ENCODE peak calls at places on chromosomes 12 and 14, in eight cellular contexts. T is stimulated activated naive B cell treated with anti-CD40 and anti-IgM and Interleukin-4, amounts not matched to agents 10 μg/mL and 1 μg/mL and 100 μg/mL, for 72 hours; Z is RCC 7860; R is stimulated activated naive CD8-positive, alpha-beta T cell treated with anti-CD3 and anti-CD28 coated beads, Interleukin-15, Interleukin-2, amounts not matched to agents 100 U/mL and 50 U/mL, for 24 hours; P is NCI-H82; E is ovary; D is activated CD4-positive, alpha-beta T cell treated with anti-CD3 and anti-CD28 coated beads for 36 hours; B is CD8-positive, alpha-beta T cell. J is an unnamed sample.
A peak's percentile ranks its signal among the peaks of the same experiment; 100 is the strongest.

GRCh38 chr12:122182887-122183587 is at the start of gene LRRC43:
- DNase-seq in T (no peak), Z (no peak), R (peak; percentile 40), P (peak; percentile 88), E (no peak), D (peak; percentile 54), B (no peak), J (peak; percentile 73)

GRCh38 chr12:113684053-113684907 is 212.6 kb upstream of the LHX5 start:
- DNase-seq in T (no peak), Z (no peak), R (no peak), P (peak; percentile 78), E (no peak), D (no peak), B (no peak), J (no peak)

GRCh38 chr12:121968880-121969279 is 50.5 kb downstream of the CFAP251 start:
- DNase-seq in T (no peak), Z (no peak), R (no peak), P (no peak), E (no peak), D (no peak), B (no peak), J (peak; percentile 36)

GRCh38 chr14:77023001-77023996 is 5.2 kb downstream of the IRF2BPL start:
- DNase-seq in T (no peak), Z (no peak), R (peak; percentile 43), P (peak; percentile 84), E (peak; percentile 78), D (peak; percentile 77), B (no peak), J (no peak)

GRCh38 chr14:89469210-89470198 is 52.5 kb upstream of the FOXN3 start:
- DNase-seq in T (no peak), Z (no peak), R (no peak), P (no peak), E (no peak), D (peak; percentile 15), B (no peak), J (no peak)

GRCh38 chr12:115384391-115384790 is 700.4 kb upstream of the TBX3 start:
- DNase-seq in T (no peak), Z (no peak), R (no peak), P (no peak), E (no peak), D (no peak), B (no peak), J (no peak)

GRCh38 chr12:122834229-122834920 is 882 bp upstream of the HIP1R start:
- DNase-seq in T (no peak), Z (peak; percentile 47), R (peak; percentile 26), P (peak; percentile 74), E (no peak), D (peak; percentile 48), B (no peak), J (peak; percentile 53)

GRCh38 chr12:20272171-20272570 is 96.2 kb upstream of the PDE3A start:
- DNase-seq in T (no peak), Z (no peak), R (no peak), P (no peak), E (no peak), D (no peak), B (no peak), J (no peak)

GRCh38 chr14:29536886-29537511 is 390.6 kb downstream of the PRKD1 start:
- DNase-seq in T (no peak), Z (no peak), R (no peak), P (peak; percentile 46), E (no peak), D (no peak), B (no peak), J (no peak)

GRCh38 chr14:69612014-69612758 is 790 bp downstream of the SUSD6 start:
- DNase-seq in T (peak; percentile 26), Z (no peak), R (peak; percentile 62), P (peak; percentile 55), E (peak; percentile 35), D (peak; percentile 70), B (peak; percentile 44), J (peak; percentile 65)

GRCh38 chr12:107393043-107393725 is 292.4 kb upstream of the PWP1 start:
- DNase-seq in T (no peak), Z (peak; percentile 48), R (no peak), P (no peak), E (no peak), D (peak; percentile 38), B (peak; percentile 50), J (no peak)

GRCh38 chr12:47741340-47741703 is 16.0 kb upstream of the ENDOU start:
- DNase-seq in T (peak; percentile 69), Z (peak; percentile 74), R (peak; percentile 70), P (no peak), E (peak; percentile 63), D (peak; percentile 80), B (peak; percentile 82), J (peak; percentile 87)

GRCh38 chr12:106910202-106910601 is 45.5 kb upstream of the TMEM263 start:
- DNase-seq in T (peak; percentile 26), Z (no peak), R (no peak), P (no peak), E (no peak), D (no peak), B (no peak), J (no peak)

GRCh38 chr12:126418357-126418756 is 1353.1 kb downstream of the AACS start:
- DNase-seq in T (no peak), Z (no peak), R (no peak), P (no peak), E (no peak), D (no peak), B (no peak), J (no peak)

GRCh38 chr14:67137744-67138371 is 51.4 kb upstream of the GARIN2 start:
- DNase-seq in T (no peak), Z (no peak), R (no peak), P (no peak), E (no peak), D (no peak), B (no peak), J (no peak)

GRCh38 chr14:87081004-87081403 is 912.0 kb downstream of the GALC start:
- DNase-seq in T (no peak), Z (no peak), R (no peak), P (peak; percentile 4), E (no peak), D (no peak), B (no peak), J (no peak)

GRCh38 chr12:40942326-40942725 is 245.8 kb upstream of the PDZRN4 start:
- DNase-seq in T (no peak), Z (peak; percentile 13), R (no peak), P (no peak), E (no peak), D (no peak), B (no peak), J (no peak)

GRCh38 chr12:9870311-9870866 is 1.2 kb upstream of the CLEC2B start:
- DNase-seq in T (no peak), Z (no peak), R (no peak), P (no peak), E (no peak), D (peak; percentile 16), B (no peak), J (no peak)

GRCh38 chr12:2984698-2985097 is 25.5 kb downstream of the TEAD4 start:
- DNase-seq in T (no peak), Z (no peak), R (no peak), P (no peak), E (no peak), D (no peak), B (no peak), J (no peak)

GRCh38 chr12:108298761-108299275 is 40.3 kb downstream of the CMKLR1 start:
- DNase-seq in T (no peak), Z (no peak), R (no peak), P (no peak), E (no peak), D (no peak), B (no peak), J (no peak)

GRCh38 chr12:62933871-62934798 is 815 bp downstream of the PPM1H start:
- DNase-seq in T (peak; percentile 4), Z (no peak), R (peak; percentile 17), P (peak; percentile 49), E (no peak), D (peak; percentile 8), B (no peak), J (no peak)

GRCh38 chr12:124310178-124310577 is 15.3 kb downstream of the RFLNA start:
- DNase-seq in T (no peak), Z (no peak), R (no peak), P (no peak), E (no peak), D (no peak), B (no peak), J (no peak)

GRCh38 chr12:108630481-108631207 is 3.0 kb downstream of the SELPLG start:
- DNase-seq in T (no peak), Z (no peak), R (peak; percentile 47), P (no peak), E (no peak), D (peak; percentile 57), B (peak; percentile 41), J (no peak)

GRCh38 chr12:57521475-57522018 is 1.1 kb upstream of the MBD6 start:
- DNase-seq in T (no peak), Z (no peak), R (peak; percentile 48), P (peak; percentile 79), E (peak; percentile 71), D (peak; percentile 42), B (peak; percentile 33), J (peak; percentile 66)

GRCh38 chr12:75725505-75726120 is 214.2 kb upstream of the KRR1 start:
- DNase-seq in T (no peak), Z (peak; percentile 69), R (no peak), P (peak; percentile 31), E (no peak), D (no peak), B (no peak), J (no peak)

GRCh38 chr14:67526676-67527459 is 6.2 kb upstream of the PLEKHH1 start:
- DNase-seq in T (peak; percentile 18), Z (peak; percentile 4), R (peak; percentile 36), P (peak; percentile 78), E (peak; percentile 29), D (peak; percentile 60), B (no peak), J (peak; percentile 56)

GRCh38 chr14:49971156-49972141 is 78.6 kb downstream of the ARF6 start:
- DNase-seq in T (peak; percentile 78), Z (no peak), R (peak; percentile 62), P (peak; percentile 20), E (no peak), D (peak; percentile 77), B (peak; percentile 70), J (peak; percentile 84)

J was measured in Peyer's patch.